ENCODE peak calls at places on chromosomes 13 and 19, in four cellular contexts. V is IMR-90, I is thoracic aorta, F is H9. M is an unnamed sample. For H3K9me3, the result is how much of the 10 kb centered on the place peaks cover.

GRCh38 chr13:61685683-61686013 is 270.0 kb upstream of the PCDH20 start:
- DNase-seq in V (no peak), I (no peak), F (peak), M (no peak)

GRCh38 chr13:93248627-93249047 is 22.0 kb downstream of the GPC6 start:
- DNase-seq in V (peak), I (no peak), F (peak), M (no peak)

GRCh38 chr19:10812902-10813404 is 23.1 kb downstream of the TMED1 start:
- DNase-seq in V (peak), I (peak), F (no peak), M (no peak)

GRCh38 chr19:54481326-54481930 is 8.3 kb upstream of the CDC42EP5 start:
- DNase-seq in V (peak), I (no peak), F (peak), M (peak)

GRCh38 chr13:60169239-60170031 is 5.7 kb upstream of the DIAPH3 start:
- DNase-seq in V (no peak), I (no peak), F (no peak), M (no peak)

GRCh38 chr19:17109962-17110598 is 34.5 kb downstream of the MYO9B start:
- DNase-seq in V (no peak), I (no peak), F (no peak), M (no peak)

GRCh38 chr13:113665582-113666323 is 1.3 kb upstream of the GRK1 start:
- DNase-seq in V (no peak), I (no peak), F (no peak), M (no peak)

GRCh38 chr19:20167020-20167644 is at the start of gene ZNF486:
- DNase-seq in V (peak), I (peak), F (peak), M (peak)

GRCh38 chr13:36552334-36552733 is 120.0 kb downstream of the CCNA1 start:
- DNase-seq in V (no peak), I (no peak), F (no peak), M (no peak)

GRCh38 chr19:18397242-18398202 is at the start of gene LRRC25:
- DNase-seq in V (no peak), I (no peak), F (peak), M (no peak)

GRCh38 chr19:48994035-48994386 is 324 bp downstream of the RUVBL2 start:
- DNase-seq in V (no peak), I (no peak), F (no peak), M (no peak)

GRCh38 chr19:8926341-8926740 is 83.9 kb downstream of the MUC16 start:
- DNase-seq in V (no peak), I (no peak), F (no peak), M (no peak)

GRCh38 chr19:8924283-8924682 is 85.9 kb downstream of the MUC16 start:
- DNase-seq in V (no peak), I (no peak), F (no peak), M (no peak)

DNA sequence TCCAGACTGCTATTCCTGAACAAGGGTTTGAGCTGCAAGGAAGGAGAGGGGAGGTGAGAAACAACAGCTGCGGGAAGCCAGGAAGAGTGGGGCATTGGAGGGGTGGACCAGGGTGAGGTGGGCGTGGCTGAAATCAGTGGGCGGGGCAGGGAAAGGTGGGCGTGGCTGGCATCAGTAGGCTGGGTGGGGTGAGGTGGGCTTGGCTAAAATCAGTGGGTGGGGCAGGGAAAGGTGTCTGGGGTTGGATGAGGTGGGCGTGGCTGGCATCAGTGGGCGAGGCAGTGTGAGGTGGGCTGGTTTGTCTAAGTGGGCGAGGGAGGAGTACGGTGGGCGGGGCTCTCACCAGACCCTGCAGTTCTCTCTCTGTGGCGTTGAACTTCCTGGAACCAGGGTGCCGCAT is 87.6 kb downstream of the MUC16 start:
- DNase-seq in V (no peak), I (no peak), F (peak), M (no peak)
- H3K27ac ChIP-seq in V (no peak), I (no peak), F (no peak), M (no peak)

GRCh38 chr19:55809381-55810058 is 22.3 kb downstream of the NLRP11 start:
- DNase-seq in V (peak), I (no peak), F (peak), M (no peak)
- TF ChIP-seq CTCF in V (peak), I (no peak), F (peak), M (no peak)

DNA sequence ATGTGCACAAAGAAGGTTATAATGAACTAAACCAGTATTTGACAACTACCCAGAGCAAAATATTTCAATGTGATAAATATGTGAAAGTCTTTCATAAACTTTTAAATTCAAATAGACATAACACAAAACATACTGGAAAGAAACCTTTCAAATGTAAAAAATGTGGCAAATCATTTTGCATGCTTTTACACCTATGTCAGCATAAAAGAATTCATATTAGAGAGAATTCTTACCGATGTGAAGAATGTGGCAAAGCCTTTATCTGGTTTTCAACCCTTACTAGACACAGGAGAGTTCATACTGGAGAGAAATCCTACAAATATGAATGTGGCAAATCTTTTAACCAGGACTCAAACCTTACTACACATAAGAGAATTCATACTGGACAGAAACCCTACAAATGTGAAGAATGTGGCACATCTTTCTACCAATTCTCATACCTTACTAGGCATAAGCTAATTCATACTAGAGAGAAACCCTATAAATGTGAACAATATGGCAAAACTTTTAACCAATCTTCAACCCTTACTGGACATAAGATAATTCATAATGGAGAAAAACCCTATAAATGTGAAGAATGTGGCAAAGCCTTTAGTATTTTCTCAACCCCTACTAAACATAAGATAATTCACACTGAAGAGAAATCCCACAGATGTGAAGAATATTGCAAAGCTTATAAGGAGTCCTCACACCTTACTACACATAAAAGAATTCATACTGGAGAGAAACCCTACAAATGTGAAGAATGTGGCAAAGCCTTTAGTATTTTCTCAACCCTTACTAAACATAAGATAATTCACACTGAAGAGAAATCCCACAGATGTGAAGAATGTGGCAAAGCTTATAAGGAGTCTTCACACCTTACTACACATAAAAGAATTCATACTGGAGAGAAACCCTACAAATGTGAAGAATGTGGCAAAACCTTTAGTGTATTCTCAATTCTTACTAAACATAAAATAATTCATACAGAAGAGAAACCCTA is 26.4 kb downstream of the ZNF493 start:
- DNase-seq in V (no peak), I (no peak), F (no peak), M (no peak)
- H3K9me3 ChIP-seq in V (under half), I (half or more), F (half or more), M (half or more)

GRCh38 chr19:35545855-35546381 is 492 bp downstream of the TMEM147 start:
- DNase-seq in V (no peak), I (no peak), F (no peak), M (peak)
- H3K27ac ChIP-seq in V (peak), I (peak), F (no peak), M (peak)

DNA sequence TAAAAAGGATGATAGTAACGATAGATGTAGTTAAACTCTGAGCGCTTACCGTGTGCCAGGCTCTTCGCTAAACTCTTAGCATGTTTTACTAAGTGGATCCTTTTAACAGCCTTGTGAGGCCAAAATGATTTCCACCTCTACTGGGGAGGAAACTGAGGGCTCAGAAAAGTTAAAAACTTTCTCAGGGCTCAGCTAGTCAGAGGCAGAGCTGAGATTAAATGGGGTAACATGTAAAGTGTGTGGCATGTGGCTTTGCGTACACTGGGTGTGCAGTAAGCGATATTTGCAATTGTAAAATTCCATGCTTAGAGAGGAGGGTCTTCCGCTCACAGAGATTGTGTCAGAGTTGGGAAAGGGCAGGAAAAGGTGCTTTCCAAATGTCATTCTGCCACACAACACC is 1.7 kb downstream of the U2AF2 start:
- DNase-seq in V (no peak), I (no peak), F (no peak), M (no peak)
- TF ChIP-seq CTCF in V (no peak), I (no peak), F (no peak), M (no peak)

GRCh38 chr19:9610484-9611113 is 10.4 kb downstream of the ZNF561 start:
- DNase-seq in V (no peak), I (no peak), F (no peak), M (no peak)
- H3K9me3 ChIP-seq in V (half or more), I (half or more), F (under half), M (half or more)

DNA sequence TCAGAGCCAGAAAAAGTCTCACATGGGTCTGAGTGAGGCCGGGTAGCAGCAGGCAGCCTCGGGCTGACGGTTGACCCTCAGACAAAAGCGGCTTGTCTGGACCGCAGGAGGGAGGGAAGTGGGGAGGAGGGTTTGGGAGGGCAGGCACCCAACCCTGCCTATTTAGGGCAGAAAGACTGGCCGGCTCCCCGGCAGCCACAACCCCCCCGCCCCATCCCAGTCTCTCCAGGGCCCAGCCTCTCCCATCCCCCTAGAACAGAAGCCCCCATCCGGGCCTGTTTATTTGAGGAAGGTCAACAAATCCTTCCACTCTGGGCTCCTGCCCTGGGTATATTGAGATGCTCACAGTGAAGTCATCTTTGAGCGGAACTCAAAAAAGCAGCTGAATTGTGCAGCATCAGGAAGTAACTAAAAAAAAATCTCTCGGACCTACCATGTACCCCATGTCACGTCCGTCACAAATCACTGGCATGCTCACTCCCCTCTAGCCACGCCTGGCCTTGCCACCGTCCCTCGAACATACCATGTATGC is 6.3 kb downstream of the DACT3 start:
- DNase-seq in V (no peak), I (no peak), F (no peak), M (no peak)
- H3K27ac ChIP-seq in V (no peak), I (peak), F (no peak), M (no peak)

GRCh38 chr13:74667656-74668055 is 533.5 kb upstream of the KLF12 start:
- DNase-seq in V (no peak), I (no peak), F (no peak), M (no peak)
- TF ChIP-seq CTCF in V (no peak), I (no peak), F (no peak), M (no peak)

GRCh38 chr13:99990045-99990977 is 8.7 kb downstream of the ZIC2 start:
- DNase-seq in V (no peak), I (no peak), F (peak), M (no peak)
- H3K9me3 ChIP-seq in V (under half), I (under half), F (under half), M (under half)

M was measured in CD4-positive, alpha-beta T cell.